ENCODE peak calls at places on chromosomes 1 and 21, in eight cellular contexts. X is HepG2, J is IMR-90, H is GM23248, G is HCT116, N is OCI-LY7, U is H1, B is Karpas-422. T is an unnamed sample.

GRCh38 chr1:109190189-109190588 is 23.5 kb upstream of the SARS1 start:
- DNase-seq in J (no peak), X (no peak), G (no peak), B (no peak), H (no peak), N (no peak), U (no peak), T (no peak)

GRCh38 chr1:20417581-20417980 is 68.4 kb downstream of the CAMK2N1 start:
- DNase-seq in X (no peak), G (no peak), J (no peak), B (no peak), U (no peak), N (no peak), H (no peak), T (no peak)

GRCh38 chr1:115898020-115898419 is 57.1 kb upstream of the NHLH2 start:
- DNase-seq in J (no peak), N (no peak), G (no peak), B (peak; percentile 32), X (no peak), U (no peak), H (no peak), T (no peak)

GRCh38 chr1:201145132-201145531 is 9.1 kb downstream of the TMEM9 start:
- DNase-seq in X (no peak), G (no peak), B (no peak), U (no peak), H (no peak), N (no peak), J (no peak), T (no peak)

GRCh38 chr1:183443025-183443424 is 24.8 kb upstream of the NMNAT2 start:
- DNase-seq in J (no peak), H (peak; percentile 36), N (no peak), G (no peak), U (no peak), B (no peak), X (no peak), T (no peak)

GRCh38 chr1:93576346-93576745 is 105.3 kb downstream of the BCAR3 start:
- DNase-seq in B (no peak), U (peak; percentile 28), H (no peak), G (no peak), N (no peak), J (no peak), X (no peak), T (no peak)

GRCh38 chr1:67575861-67576260 is 109.1 kb upstream of the GADD45A start:
- DNase-seq in G (no peak), X (no peak), H (peak; percentile 86), J (peak; percentile 93), N (no peak), U (no peak), B (no peak), T (no peak)

GRCh38 chr1:86247553-86248279 is 91.1 kb upstream of the COL24A1 start:
- DNase-seq in N (peak; percentile 4), J (peak; percentile 3), U (no peak), H (peak; percentile 72), X (no peak), G (no peak), B (no peak), T (no peak)

GRCh38 chr1:88700383-88701013 is 16.4 kb downstream of the PKN2 start:
- DNase-seq in N (no peak), X (no peak), B (no peak), U (no peak), G (no peak), J (no peak), H (no peak), T (no peak)

GRCh38 chr1:24535021-24535424 is 20.9 kb upstream of the NCMAP start:
- DNase-seq in X (no peak), U (no peak), J (no peak), H (no peak), G (no peak), B (peak; percentile 77), N (peak; percentile 81), T (no peak)

GRCh38 chr1:56908619-56909340 is 54.2 kb downstream of the C8A start:
- DNase-seq in J (no peak), U (no peak), H (peak; percentile 75), N (no peak), X (peak; percentile 82), B (no peak), G (no peak), T (no peak)

GRCh38 chr1:248243204-248243603 is 12.0 kb downstream of the OR2M4 start:
- DNase-seq in J (peak; percentile 3), U (peak; percentile 42), G (no peak), H (peak; percentile 61), N (peak; percentile 46), B (peak; percentile 76), X (peak; percentile 12), T (no peak)

GRCh38 chr1:8845104-8846097 is 28.0 kb upstream of the RERE start:
- DNase-seq in J (no peak), G (no peak), N (no peak), B (peak; percentile 48), U (no peak), X (no peak), H (no peak), T (no peak)

GRCh38 chr21:36087362-36088138 is 17.7 kb downstream of the CBR1 start:
- DNase-seq in U (no peak), J (peak; percentile 23), H (peak; percentile 49), N (no peak), G (no peak), B (peak; percentile 48), X (no peak), T (no peak)

GRCh38 chr1:51234721-51235425 is 1.2 kb upstream of the RNF11 start:
- DNase-seq in N (peak; percentile 84), X (peak; percentile 59), B (peak; percentile 92), J (peak; percentile 33), U (peak; percentile 36), G (no peak), H (peak; percentile 68), T (peak; percentile 90)

GRCh38 chr1:208600456-208600855 is 356.3 kb upstream of the PLXNA2 start:
- DNase-seq in B (no peak), G (no peak), J (no peak), N (no peak), U (peak; percentile 48), X (no peak), H (no peak), T (no peak)

GRCh38 chr1:208597571-208597970 is 353.4 kb upstream of the PLXNA2 start:
- DNase-seq in N (no peak), U (no peak), X (no peak), B (no peak), J (no peak), H (no peak), G (no peak), T (no peak)

GRCh38 chr1:208601569-208601968 is 357.4 kb upstream of the PLXNA2 start:
- DNase-seq in J (no peak), G (no peak), U (no peak), X (no peak), H (no peak), B (no peak), N (no peak), T (no peak)

GRCh38 chr1:208598021-208598420 is 353.8 kb upstream of the PLXNA2 start:
- DNase-seq in U (no peak), B (no peak), H (no peak), G (no peak), N (no peak), J (no peak), X (no peak), T (no peak)

GRCh38 chr1:208599063-208599462 is 354.9 kb upstream of the PLXNA2 start:
- DNase-seq in J (no peak), G (no peak), H (no peak), U (no peak), B (no peak), X (no peak), N (no peak), T (no peak)
- H3K4me2 ChIP-seq in J (no peak overlapping the region), G (no peak overlapping the region), H (no peak overlapping the region), U (no peak overlapping the region), B (no peak overlapping the region), X (no peak overlapping the region), N (no peak overlapping the region), T (no peak overlapping the region)

DNA sequence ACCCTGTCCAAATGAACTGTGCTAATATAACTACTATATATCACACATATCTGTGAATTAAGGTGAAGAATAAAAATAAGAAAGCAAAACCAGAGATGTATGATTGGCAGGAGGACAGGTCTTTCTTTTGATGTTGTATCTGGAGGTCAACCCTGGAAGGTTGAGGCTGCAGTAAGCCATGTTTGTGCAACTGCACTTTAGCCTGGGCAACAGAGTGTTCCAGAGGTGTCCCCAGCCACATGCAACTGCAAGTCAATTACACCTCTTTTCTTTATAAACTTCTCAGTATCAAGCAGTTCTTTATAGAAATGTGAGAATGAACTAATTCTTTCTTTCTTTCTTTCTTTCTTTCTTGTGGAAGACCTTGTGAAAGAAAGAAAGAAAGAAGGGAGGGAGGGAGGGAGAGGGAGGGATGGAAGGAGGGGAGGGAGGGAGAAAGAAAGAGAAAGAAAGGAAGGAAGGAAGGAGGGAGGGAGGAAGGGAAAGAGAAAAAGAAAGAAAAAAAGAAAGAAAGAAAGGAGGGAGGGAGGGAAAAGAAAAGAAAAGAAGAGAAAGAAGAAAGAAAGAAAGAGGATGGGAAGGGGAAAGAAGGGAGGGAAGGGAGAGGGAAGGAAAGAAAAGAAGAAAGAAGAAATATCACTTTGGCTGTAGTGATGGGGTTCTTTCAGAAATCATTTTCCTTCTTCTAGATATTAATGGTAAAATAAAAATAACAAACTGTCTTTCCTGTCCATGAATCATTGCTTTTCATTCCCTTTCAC is 54.0 kb upstream of the S1PR1 start:
- DNase-seq in X (no peak), B (no peak), G (no peak), H (no peak), U (no peak), N (no peak), J (no peak), T (no peak)
- H3K4me2 ChIP-seq in X (no peak overlapping the region), B (no peak overlapping the region), G (no peak overlapping the region), H (no peak overlapping the region), U (no peak overlapping the region), N (no peak overlapping the region), J (no peak overlapping the region), T (no peak overlapping the region)

GRCh38 chr1:228846952-228847351 is 111.7 kb downstream of the RHOU start:
- DNase-seq in U (peak; percentile 22), X (no peak), N (no peak), G (no peak), H (no peak), J (no peak), B (no peak), T (no peak)

GRCh38 chr1:228848406-228848805 is 113.1 kb downstream of the RHOU start:
- DNase-seq in H (no peak), N (no peak), B (no peak), X (no peak), U (peak; percentile 37), G (no peak), J (no peak), T (no peak)

GRCh38 chr1:228850141-228851100 is 115.1 kb downstream of the RHOU start:
- DNase-seq in B (no peak), J (peak; percentile 58), X (no peak), U (peak; percentile 37), H (no peak), G (no peak), N (no peak), T (no peak)

GRCh38 chr1:228851196-228851595 is 115.9 kb downstream of the RHOU start:
- DNase-seq in N (no peak), G (no peak), H (no peak), J (no peak), U (peak; percentile 14), B (no peak), X (no peak), T (no peak)

GRCh38 chr1:228849011-228849541 is 113.8 kb downstream of the RHOU start:
- DNase-seq in N (no peak), H (no peak), B (no peak), G (no peak), J (no peak), U (peak; percentile 38), X (peak; percentile 70), T (no peak)
- H3K4me2 ChIP-seq in N (no peak overlapping the region), H (no peak overlapping the region), B (no peak overlapping the region), G (no peak overlapping the region), J (no peak overlapping the region), U (no peak overlapping the region), X (peak overlapping the region; percentile 25), T (no peak overlapping the region)

GRCh38 chr1:200028586-200029034 is 1.1 kb downstream of the NR5A2 start:
- DNase-seq in U (no peak), B (no peak), H (no peak), J (no peak), G (no peak), N (peak; percentile 37), X (no peak), T (no peak)
- H3K4me2 ChIP-seq in U (peak overlapping the region; percentile 77), B (no peak overlapping the region), H (peak overlapping the region; percentile 71), J (peak overlapping the region; percentile 95), G (peak overlapping the region; percentile 87), N (peak overlapping the region; percentile 66), X (peak overlapping the region; percentile 85), T (peak overlapping the region; percentile 92)